ENCODE peak calls at places on chromosomes 12 and 14, in nine cellular contexts. W is endodermal cell, G is astrocyte of the spinal cord, L is H1, T is dorsolateral prefrontal cortex, Q is spleen, A is foreskin fibroblast, I is right atrium auricular region, R is cardiac muscle cell. N is an unnamed sample.

GRCh38 chr14:103545915-103546650 is 16.4 kb downstream of the BAG5 start:
- DNase-seq in W (no peak), G (no peak), L (no peak), T (no peak), Q (peak; percentile 68), A (no peak), I (no peak), R (no peak), N (no peak)

GRCh38 chr12:60093428-60093827 is 497.6 kb downstream of the SLC16A7 start:
- DNase-seq in W (no peak), G (no peak), L (no peak), T (no peak), Q (no peak), A (no peak), I (no peak), R (no peak), N (peak; percentile 36)

GRCh38 chr12:89960607-89961394 is 252.2 kb upstream of the ATP2B1 start:
- DNase-seq in W (no peak), G (no peak), L (no peak), T (no peak), Q (no peak), A (peak; percentile 43), I (no peak), R (no peak), N (peak; percentile 23)

GRCh38 chr12:321606-322326 is 59.1 kb upstream of the SLC6A13 start:
- DNase-seq in W (no peak), G (no peak), L (no peak), T (no peak), Q (no peak), A (no peak), I (no peak), R (peak; percentile 9), N (peak; percentile 4)

GRCh38 chr14:61179061-61179675 is 102.0 kb downstream of the TMEM30B start:
- DNase-seq in W (no peak), G (no peak), L (no peak), T (no peak), Q (no peak), A (peak; percentile 29), I (no peak), R (no peak), N (peak; percentile 12)

GRCh38 chr12:68970951-68971350 is 38.0 kb upstream of the CPM start:
- DNase-seq in W (no peak), G (no peak), L (no peak), T (no peak), Q (no peak), A (no peak), I (no peak), R (no peak), N (no peak)

GRCh38 chr14:103537175-103537990 is 8.4 kb downstream of the TRMT61A start:
- DNase-seq in W (no peak), G (no peak), L (no peak), T (no peak), Q (no peak), A (no peak), I (no peak), R (no peak), N (peak; percentile 29)

GRCh38 chr12:53208877-53209463 is 1.9 kb upstream of the ITGB7 start:
- DNase-seq in W (no peak), G (no peak), L (no peak), T (no peak), Q (peak; percentile 87), A (no peak), I (no peak), R (no peak), N (no peak)

GRCh38 chr14:33131801-33132200 is 193.1 kb downstream of the NPAS3 start:
- DNase-seq in W (no peak), G (no peak), L (no peak), T (no peak), Q (no peak), A (no peak), I (no peak), R (no peak), N (no peak)

GRCh38 chr14:81766597-81766996 is 232.9 kb upstream of the SEL1L start:
- DNase-seq in W (no peak), G (no peak), L (no peak), T (no peak), Q (no peak), A (no peak), I (no peak), R (no peak), N (no peak)

GRCh38 chr12:43976027-43976426 is 140.1 kb downstream of the TMEM117 start:
- DNase-seq in W (no peak), G (no peak), L (no peak), T (no peak), Q (no peak), A (no peak), I (no peak), R (no peak), N (no peak)

GRCh38 chr14:65425885-65426284 is 13.4 kb downstream of the FUT8 start:
- DNase-seq in W (no peak), G (no peak), L (no peak), T (no peak), Q (no peak), A (no peak), I (no peak), R (no peak), N (no peak)

GRCh38 chr12:114835031-114835430 is 151.1 kb upstream of the TBX3 start:
- DNase-seq in W (no peak), G (peak; percentile 64), L (no peak), T (no peak), Q (no peak), A (peak; percentile 84), I (no peak), R (no peak), N (peak; percentile 62)

GRCh38 chr12:104951759-104952509 is 6.2 kb downstream of the SLC41A2 start:
- DNase-seq in W (no peak), G (peak; percentile 59), L (no peak), T (no peak), Q (no peak), A (peak; percentile 36), I (no peak), R (no peak), N (no peak)

GRCh38 chr12:63843613-63844390 is 698 bp upstream of the SRGAP1 start:
- DNase-seq in W (peak; percentile 98), G (peak; percentile 94), L (peak; percentile 91), T (peak; percentile 75), Q (peak; percentile 94), A (peak; percentile 97), I (peak; percentile 86), R (peak; percentile 96), N (peak; percentile 96)

GRCh38 chr12:63848450-63848849 is 4.0 kb downstream of the SRGAP1 start:
- DNase-seq in W (no peak), G (no peak), L (no peak), T (no peak), Q (no peak), A (no peak), I (no peak), R (no peak), N (no peak)

GRCh38 chr12:63846249-63846967 is 1.9 kb downstream of the SRGAP1 start:
- DNase-seq in W (peak; percentile 45), G (peak; percentile 36), L (no peak), T (no peak), Q (no peak), A (no peak), I (no peak), R (no peak), N (no peak)

GRCh38 chr12:63844391-63845341 is at the start of gene SRGAP1:
- DNase-seq in W (peak; percentile 87), G (peak; percentile 80), L (no peak), T (peak; percentile 50), Q (peak; percentile 87), A (peak; percentile 51), I (peak; percentile 75), R (peak; percentile 63), N (peak; percentile 79)

DNA sequence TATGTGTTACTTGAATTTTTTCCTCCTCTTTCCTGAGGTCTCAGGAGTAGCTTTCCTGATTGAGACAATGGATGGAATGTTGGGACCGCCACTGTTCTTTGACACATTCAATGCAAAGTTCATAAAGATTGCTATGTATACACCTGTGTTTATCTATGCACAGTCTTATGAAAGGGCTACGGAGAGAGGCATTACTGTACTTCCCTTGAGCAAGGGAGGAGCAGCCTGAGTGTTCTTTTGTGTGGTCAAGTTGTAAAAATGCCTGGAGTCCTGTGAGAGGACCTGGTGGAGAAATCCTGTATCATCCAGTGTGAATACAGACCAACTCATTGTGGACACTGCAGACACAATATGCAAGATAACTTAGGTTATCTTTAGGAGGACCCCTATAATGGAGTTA is 1.2 kb downstream of the SRGAP1 start:
- DNase-seq in W (peak; percentile 42), G (peak; percentile 61), L (no peak), T (no peak), Q (no peak), A (peak; percentile 47), I (no peak), R (peak; percentile 13), N (peak; percentile 67)
- H3K4me3 ChIP-seq in W (peak overlapping the region; percentile 93), G (peak overlapping the region; percentile 98), L (no peak overlapping the region), T (peak overlapping the region; percentile 74), Q (no peak overlapping the region), A (peak overlapping the region; percentile 99), I (no peak overlapping the region), R (peak overlapping the region; percentile 85), N (peak overlapping the region; percentile 69)

DNA sequence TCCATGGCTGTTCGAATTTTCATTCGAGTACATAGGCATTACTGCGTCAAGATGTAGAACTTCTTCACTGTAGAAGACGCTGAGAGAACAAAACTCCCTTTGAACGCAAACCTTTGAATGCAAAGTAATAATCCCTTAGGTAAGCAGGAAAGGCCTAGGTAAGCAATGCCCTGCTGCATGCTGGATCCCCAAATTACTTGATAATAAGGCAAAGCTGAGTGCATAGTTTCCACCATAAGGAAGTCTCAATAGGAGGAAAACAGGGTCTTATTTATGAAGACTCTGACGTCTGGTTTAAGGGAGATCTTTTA is 10.0 kb upstream of the RTRAF start:
- DNase-seq in W (no peak), G (no peak), L (no peak), T (no peak), Q (no peak), A (no peak), I (no peak), R (no peak), N (no peak)
- TF ChIP-seq CTCF in W (peak; percentile 39), G (no peak), L (no peak), T (no peak), Q (peak; percentile 17), A (no peak), I (no peak), R (no peak), N (no peak)

GRCh38 chr14:44898547-44898946 is 63.2 kb downstream of the KLHL28 start:
- DNase-seq in W (no peak), G (peak; percentile 5), L (no peak), T (no peak), Q (no peak), A (no peak), I (no peak), R (no peak), N (peak; percentile 28)
- H3K4me3 ChIP-seq in W (peak overlapping the region; percentile 89), G (peak overlapping the region; percentile 74), L (no peak overlapping the region), T (peak overlapping the region; percentile 74), Q (no peak overlapping the region), A (peak overlapping the region; percentile 88), I (peak overlapping the region; percentile 96), R (peak overlapping the region; percentile 69), N (peak overlapping the region; percentile 80)

DNA sequence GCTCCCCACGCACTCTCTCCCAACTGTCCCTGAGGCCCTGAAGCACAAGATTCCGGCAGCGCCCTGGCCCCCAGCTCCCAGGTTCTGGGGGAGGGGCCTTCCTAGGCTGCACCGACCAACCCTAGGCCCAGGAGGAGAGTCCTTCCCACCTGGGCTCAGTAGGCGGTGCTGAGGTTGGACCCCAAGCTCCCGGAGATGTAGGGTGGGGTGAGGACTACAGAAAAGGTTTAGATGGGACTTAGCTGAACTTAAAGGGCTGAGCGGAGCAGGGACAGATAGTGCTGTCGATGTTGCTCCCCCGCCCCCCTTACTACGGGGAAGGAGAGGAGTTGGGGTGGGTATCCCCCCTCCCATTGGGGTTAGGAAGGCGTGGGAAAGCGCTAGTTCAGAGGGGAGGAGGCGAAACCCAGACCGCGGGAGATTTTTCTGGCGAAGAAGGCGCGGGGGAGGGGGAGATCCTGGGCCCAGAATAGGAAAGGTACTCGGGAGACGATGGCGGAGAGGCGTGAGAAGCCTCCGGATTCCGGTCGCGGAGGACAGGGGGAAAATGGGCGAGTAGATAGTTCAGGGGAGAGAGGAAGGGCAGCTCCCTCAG is 4.2 kb upstream of the BAZ2A start:
- DNase-seq in W (peak; percentile 96), G (peak; percentile 6), L (peak; percentile 86), T (no peak), Q (peak; percentile 87), A (no peak), I (no peak), R (peak; percentile 82), N (no peak)
- TF ChIP-seq CTCF in W (no peak), G (no peak), L (no peak), T (no peak), Q (no peak), A (no peak), I (no peak), R (no peak), N (no peak)